ENCODE peak calls at places on chromosomes 2 and 18, in four cellular contexts. M, E, Z and V are unnamed samples.

GRCh38 chr2:36352711-36353110 is 2.9 kb upstream of the CRIM1 start:
- DNase-seq in M (no peak), E (peak), Z (no peak), V (peak)

GRCh38 chr2:182360012-182360662 is 66.7 kb downstream of the PDE1A start:
- DNase-seq in M (no peak), E (no peak), Z (peak), V (peak)

GRCh38 chr2:197710424-197711042 is 5.4 kb downstream of the MARS2 start:
- DNase-seq in M (no peak), E (no peak), Z (no peak), V (no peak)

GRCh38 chr2:138432971-138433370 is 68.6 kb upstream of the SPOPL start:
- DNase-seq in M (no peak), E (no peak), Z (no peak), V (peak)

GRCh38 chr18:48778344-48779011 is 172.3 kb downstream of the SMAD7 start:
- DNase-seq in M (no peak), E (no peak), Z (no peak), V (no peak)

GRCh38 chr2:10332402-10333246 is 29.9 kb downstream of the HPCAL1 start:
- DNase-seq in M (no peak), E (peak), Z (no peak), V (no peak)

GRCh38 chr2:222946700-222947278 is 86.0 kb downstream of the ACSL3 start:
- DNase-seq in M (no peak), E (no peak), Z (no peak), V (peak)

GRCh38 chr2:161386228-161386627 is 29.9 kb upstream of the TBR1 start:
- DNase-seq in M (no peak), E (no peak), Z (no peak), V (no peak)

GRCh38 chr2:128306081-128306930 is 12.4 kb downstream of the HS6ST1 start:
- DNase-seq in M (no peak), E (peak), Z (peak), V (peak)

GRCh38 chr2:176161817-176162626 is 4.9 kb downstream of the HOXD3 start:
- DNase-seq in M (no peak), E (peak), Z (no peak), V (peak)

GRCh38 chr2:216015722-216016464 is 2.5 kb upstream of the MREG start:
- DNase-seq in M (no peak), E (no peak), Z (no peak), V (no peak)

GRCh38 chr2:54432181-54433020 is 23.7 kb upstream of the SPTBN1 start:
- DNase-seq in M (no peak), E (peak), Z (no peak), V (no peak)

GRCh38 chr2:150544731-150545130 is 57.3 kb upstream of the RND3 start:
- DNase-seq in M (no peak), E (no peak), Z (no peak), V (no peak)

GRCh38 chr2:10972683-10973433 is 61.1 kb downstream of the KCNF1 start:
- DNase-seq in M (no peak), E (no peak), Z (no peak), V (no peak)

GRCh38 chr18:13218376-13219011 is at the start of gene LDLRAD4:
- DNase-seq in M (no peak), E (no peak), Z (no peak), V (no peak)

GRCh38 chr2:235219048-235219447 is 267.2 kb downstream of the SH3BP4 start:
- DNase-seq in M (no peak), E (no peak), Z (no peak), V (no peak)

GRCh38 chr2:72033636-72034035 is 114.0 kb downstream of the CYP26B1 start:
- DNase-seq in M (no peak), E (no peak), Z (no peak), V (peak)

GRCh38 chr2:225272173-225272572 is 127.3 kb upstream of the NYAP2 start:
- DNase-seq in M (no peak), E (no peak), Z (no peak), V (no peak)

GRCh38 chr18:12362473-12363174 is 14.4 kb downstream of the AFG3L2 start:
- DNase-seq in M (no peak), E (no peak), Z (no peak), V (no peak)

GRCh38 chr2:232362174-232362913 is 16.2 kb upstream of the ALPP start:
- DNase-seq in M (no peak), E (no peak), Z (no peak), V (no peak)

GRCh38 chr2:187422277-187422676 is 25.8 kb downstream of the CALCRL start:
- DNase-seq in M (no peak), E (no peak), Z (no peak), V (peak)

GRCh38 chr2:240369725-240370585 is 65.5 kb upstream of the GPC1 start:
- DNase-seq in M (peak), E (peak), Z (peak), V (peak)

GRCh38 chr2:24971300-24971549 is 530 bp downstream of the DNAJC27 start:
- DNase-seq in M (no peak), E (no peak), Z (no peak), V (no peak)

GRCh38 chr2:138020432-138020831 is 56.2 kb downstream of the HNMT start:
- DNase-seq in M (no peak), E (no peak), Z (no peak), V (no peak)

GRCh38 chr2:41170589-41170988 is 718.7 kb upstream of the SLC8A1 start:
- DNase-seq in M (no peak), E (no peak), Z (no peak), V (no peak)

GRCh38 chr2:149330127-149331022 is at the start of gene LYPD6:
- DNase-seq in M (peak), E (peak), Z (no peak), V (peak)

GRCh38 chr2:231541605-231542509 is 11.6 kb upstream of the NMUR1 start:
- DNase-seq in M (no peak), E (no peak), Z (no peak), V (no peak)

GRCh38 chr2:127579231-127579630 is 43.7 kb downstream of the MYO7B start:
- DNase-seq in M (no peak), E (no peak), Z (no peak), V (no peak)

GRCh38 chr2:180663016-180663471 is 317.4 kb upstream of the UBE2E3 start:
- DNase-seq in M (no peak), E (peak), Z (no peak), V (peak)

GRCh38 chr18:56235061-56235772 is 403.2 kb downstream of the TXNL1 start:
- DNase-seq in M (no peak), E (peak), Z (no peak), V (no peak)

GRCh38 chr18:56235773-56236115 is 402.6 kb downstream of the TXNL1 start:
- DNase-seq in M (no peak), E (peak), Z (no peak), V (no peak)

GRCh38 chr18:56240405-56240804 is 398.0 kb downstream of the TXNL1 start:
- DNase-seq in M (no peak), E (peak), Z (peak), V (peak)

GRCh38 chr18:56233595-56233994 is 404.8 kb downstream of the TXNL1 start:
- DNase-seq in M (no peak), E (peak), Z (peak), V (peak)

DNA sequence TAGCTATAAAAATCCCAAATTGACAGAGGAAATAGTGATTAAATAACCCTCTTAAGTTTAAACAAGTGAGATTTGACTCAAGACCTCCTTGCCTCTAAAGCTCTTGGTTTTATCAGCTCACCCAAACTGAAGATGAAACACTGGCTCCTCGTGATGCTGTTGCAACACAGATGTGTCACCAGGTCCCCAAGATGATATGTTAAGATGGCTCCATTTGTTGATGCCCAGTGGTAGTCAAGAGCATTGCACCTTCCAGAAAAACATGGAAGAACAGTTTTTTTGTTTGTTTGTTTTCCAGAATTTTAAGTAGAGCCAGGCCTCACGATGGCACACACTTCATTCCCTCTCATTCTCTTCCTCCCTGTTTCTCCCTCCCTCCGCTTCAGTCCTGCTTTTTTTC is 399.8 kb downstream of the TXNL1 start:
- DNase-seq in M (no peak), E (no peak), Z (no peak), V (peak)
- TF ChIP-seq CTCF in M (no peak), E (peak), Z (peak), V (peak)

GRCh38 chr2:147388217-147388616 is 456.6 kb upstream of the ACVR2A start:
- DNase-seq in M (no peak), E (no peak), Z (no peak), V (no peak)
- H3K4me3 ChIP-seq in M (no peak), E (no peak), Z (no peak), V (no peak)

GRCh38 chr2:122191331-122191730 is 435.9 kb downstream of the TSN start:
- DNase-seq in M (peak), E (no peak), Z (no peak), V (peak)
- TF ChIP-seq CTCF in M (peak), E (peak), Z (peak), V (peak)

DNA sequence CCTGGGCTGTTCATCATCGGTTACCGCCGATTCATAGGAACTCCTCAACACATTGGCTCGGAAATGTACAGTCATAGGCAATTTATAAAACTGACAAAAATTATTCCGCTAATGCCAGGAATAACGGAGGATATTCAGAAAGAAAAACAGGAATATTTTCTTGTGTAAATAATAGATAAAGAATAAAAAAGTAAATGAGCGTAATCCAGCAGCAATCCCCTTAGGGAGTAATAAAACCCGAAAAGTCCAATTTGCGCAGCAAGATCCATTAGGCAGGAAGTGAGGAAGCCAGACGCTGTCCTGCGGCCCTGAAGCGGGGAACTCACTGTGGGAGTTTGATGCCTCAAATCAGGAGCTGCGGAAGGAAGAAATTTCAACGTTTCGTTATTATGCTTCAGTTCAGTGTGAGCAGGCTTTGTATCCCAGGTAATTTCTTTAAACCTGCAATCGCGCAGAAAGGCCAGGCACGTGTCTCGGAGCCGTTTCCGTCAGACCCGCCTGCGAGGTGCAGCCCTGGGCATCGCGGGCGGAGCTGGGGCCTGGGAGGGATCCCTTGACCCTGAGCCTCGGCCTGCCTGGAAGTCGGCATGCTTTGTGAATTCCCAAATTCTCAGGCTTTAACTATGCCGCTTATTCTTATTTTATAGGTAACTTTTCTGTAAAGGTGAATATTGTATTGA is 180.9 kb upstream of the ALKAL2 start:
- DNase-seq in M (no peak), E (peak), Z (no peak), V (no peak)
- H3K4me3 ChIP-seq in M (no peak), E (no peak), Z (no peak), V (no peak)

GRCh38 chr2:8628179-8628869 is 53.5 kb upstream of the ID2 start:
- DNase-seq in M (peak), E (no peak), Z (no peak), V (no peak)
- TF ChIP-seq CTCF in M (peak), E (no peak), Z (no peak), V (no peak)

DNA sequence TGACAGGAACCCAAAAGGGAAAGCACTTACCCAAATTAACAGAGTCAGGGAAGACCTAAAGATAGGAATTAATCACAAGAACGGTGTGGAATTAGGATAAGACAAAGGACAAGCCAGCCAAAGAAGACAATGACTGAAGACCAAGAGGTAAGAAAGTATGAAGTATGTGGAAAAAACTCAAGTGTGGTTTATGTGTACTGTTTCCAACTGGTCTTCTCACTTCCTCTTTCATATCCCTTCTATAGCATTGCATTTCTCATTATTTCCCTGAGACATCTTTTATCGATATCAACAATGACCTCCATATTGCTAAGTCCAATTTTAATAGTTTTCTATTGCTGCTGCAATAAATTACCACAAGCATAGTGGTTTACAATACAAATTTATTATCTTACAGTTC is 313.5 kb upstream of the SLC39A10 start:
- DNase-seq in M (no peak), E (no peak), Z (no peak), V (no peak)
- H3K4me3 ChIP-seq in M (no peak), E (no peak), Z (no peak), V (no peak)

DNA sequence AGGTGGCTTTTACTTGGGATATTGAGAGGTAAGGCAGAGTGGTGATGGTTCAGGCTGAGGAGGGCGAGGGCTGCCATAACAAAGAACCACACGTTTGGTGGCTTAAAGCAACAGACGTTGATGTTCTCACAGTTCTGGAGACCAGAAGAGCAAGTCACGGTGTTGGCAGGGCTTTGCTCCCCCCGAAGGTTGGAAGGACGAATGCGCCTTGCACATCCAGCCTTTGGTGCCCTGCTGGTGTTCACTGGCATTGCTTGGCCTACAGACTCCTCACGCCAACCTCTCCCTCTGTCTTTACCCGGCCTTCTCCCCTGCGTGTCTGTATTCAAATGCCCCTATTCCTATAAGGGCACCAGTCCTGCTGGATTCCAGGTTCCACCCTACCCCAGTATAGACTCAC is 125.4 kb downstream of the TPO start:
- DNase-seq in M (peak), E (peak), Z (no peak), V (peak)
- TF ChIP-seq CTCF in M (peak), E (peak), Z (peak), V (peak)

GRCh38 chr18:57697434-57697833 is 75.8 kb upstream of the NARS1 start:
- DNase-seq in M (no peak), E (no peak), Z (no peak), V (no peak)
- H3K4me3 ChIP-seq in M (no peak), E (no peak), Z (no peak), V (no peak)

GRCh38 chr18:50573679-50574078 is 13.8 kb downstream of the MAPK4 start:
- DNase-seq in M (no peak), E (no peak), Z (no peak), V (no peak)
- TF ChIP-seq CTCF in M (peak), E (no peak), Z (no peak), V (peak)